ENCODE peak calls at places on chromosomes 16 and 17, in eight cellular contexts. J is HepG2, W is suprapubic skin, V is A549, I is stomach, H is tibial nerve, Y is K562, C is ovary. T is an unnamed sample.
A peak's percentile ranks its signal among the peaks of the same experiment; 100 is the strongest.

GRCh38 chr16:75383141-75383540 is 50.2 kb downstream of the CFDP1 start:
- DNase-seq in J (no peak), W (no peak), V (no peak), Y (no peak), C (no peak), H (no peak), I (no peak), T (no peak)

GRCh38 chr16:21194771-21195301 is 16.5 kb downstream of the ZP2 start:
- DNase-seq in Y (no peak), J (no peak), V (no peak), I (no peak), C (no peak), W (no peak), H (no peak), T (no peak)

GRCh38 chr17:74442291-74442669 is 10.4 kb downstream of the GPRC5C start:
- DNase-seq in V (no peak), J (no peak), I (no peak), C (no peak), Y (no peak), H (no peak), W (no peak), T (no peak)

GRCh38 chr17:7215136-7215638 is 4.4 kb downstream of the DLG4 start:
- DNase-seq in V (no peak), I (peak; percentile 91), H (no peak), J (peak; percentile 39), W (no peak), Y (no peak), C (no peak), T (peak; percentile 99)

GRCh38 chr17:77645441-77646430 is 312.8 kb upstream of the TNRC6C start:
- DNase-seq in V (no peak), J (no peak), I (no peak), Y (no peak), W (no peak), H (no peak), C (no peak), T (no peak)

GRCh38 chr16:77943770-77944169 is 78.6 kb upstream of the CLEC3A start:
- DNase-seq in Y (no peak), W (no peak), H (no peak), C (no peak), J (no peak), I (no peak), V (no peak), T (no peak)

GRCh38 chr17:75457047-75457654 is 716 bp downstream of the TMEM94 start:
- DNase-seq in H (no peak), I (peak; percentile 27), C (peak; percentile 65), V (peak; percentile 36), Y (no peak), J (no peak), W (no peak), T (no peak)

GRCh38 chr16:30980434-30980833 is 4.6 kb upstream of the HSD3B7 start:
- DNase-seq in I (no peak), Y (no peak), V (no peak), J (no peak), H (no peak), W (peak; percentile 64), C (no peak), T (no peak)

GRCh38 chr16:11681526-11681925 is 13.3 kb downstream of the SNN start:
- DNase-seq in Y (no peak), J (no peak), V (no peak), C (no peak), W (peak; percentile 50), H (no peak), I (no peak), T (no peak)

GRCh38 chr17:45029758-45030423 is 21.5 kb downstream of the DCAKD start:
- DNase-seq in H (no peak), W (no peak), C (no peak), I (no peak), Y (no peak), V (no peak), J (peak; percentile 36), T (no peak)

GRCh38 chr16:85460983-85461813 is 151.9 kb upstream of the GSE1 start:
- DNase-seq in I (no peak), Y (no peak), J (peak; percentile 39), C (peak; percentile 83), V (peak; percentile 43), W (no peak), H (no peak), T (no peak)

GRCh38 chr16:47886631-47887415 is 269.0 kb downstream of the ABCC12 start:
- DNase-seq in H (no peak), Y (no peak), C (no peak), J (no peak), I (no peak), W (no peak), V (no peak), T (peak; percentile 80)

GRCh38 chr17:21677911-21678310 is 14.4 kb upstream of the KCNJ18 start:
- DNase-seq in J (no peak), H (no peak), Y (no peak), I (no peak), W (peak; percentile 56), V (no peak), C (no peak), T (no peak)

GRCh38 chr17:8153550-8153956 is 1.3 kb upstream of the PER1 start:
- DNase-seq in V (peak; percentile 98), J (peak; percentile 97), I (peak; percentile 73), W (peak; percentile 94), H (peak; percentile 76), Y (peak; percentile 46), C (peak; percentile 76), T (peak; percentile 96)

GRCh38 chr16:64392456-64392855 is 729.4 kb downstream of the CDH11 start:
- DNase-seq in I (no peak), C (no peak), W (no peak), V (no peak), Y (no peak), J (no peak), H (no peak), T (no peak)

GRCh38 chr16:87487361-87487924 is 5.4 kb downstream of the ZCCHC14 start:
- DNase-seq in C (no peak), I (peak; percentile 79), W (peak; percentile 78), V (no peak), H (peak; percentile 41), J (peak; percentile 97), Y (peak; percentile 37), T (no peak)

GRCh38 chr17:50257574-50258224 is 16.6 kb upstream of the TMEM92 start:
- DNase-seq in Y (peak; percentile 7), I (no peak), J (no peak), C (no peak), V (no peak), W (no peak), H (no peak), T (no peak)

GRCh38 chr17:2103456-2103855 is 48.6 kb downstream of the HIC1 start:
- DNase-seq in W (peak; percentile 18), V (no peak), H (no peak), C (no peak), Y (no peak), I (no peak), J (no peak), T (no peak)

GRCh38 chr17:36948717-36949460 is at the start of gene AATF:
- DNase-seq in I (peak; percentile 98), H (peak; percentile 92), J (peak; percentile 90), W (peak; percentile 98), V (peak; percentile 98), C (peak; percentile 97), Y (peak; percentile 98), T (peak; percentile 99)

GRCh38 chr17:57441270-57441600 is 184.9 kb downstream of the MSI2 start:
- DNase-seq in V (no peak), C (no peak), J (no peak), Y (no peak), I (no peak), H (no peak), W (no peak), T (no peak)

GRCh38 chr17:57442914-57443571 is 186.7 kb downstream of the MSI2 start:
- DNase-seq in C (peak; percentile 55), J (no peak), Y (no peak), H (no peak), W (no peak), V (peak; percentile 40), I (peak; percentile 36), T (no peak)

GRCh38 chr17:57438031-57438731 is 181.9 kb downstream of the MSI2 start:
- DNase-seq in V (no peak), C (no peak), I (no peak), W (no peak), J (no peak), Y (no peak), H (no peak), T (no peak)

GRCh38 chr17:57442401-57442823 is 186.1 kb downstream of the MSI2 start:
- DNase-seq in W (no peak), Y (no peak), V (no peak), C (peak; percentile 51), J (no peak), H (no peak), I (no peak), T (no peak)

GRCh38 chr17:57440522-57441269 is 184.4 kb downstream of the MSI2 start:
- DNase-seq in J (peak; percentile 91), Y (peak; percentile 76), W (peak; percentile 68), V (peak; percentile 77), I (peak; percentile 60), C (peak; percentile 85), H (peak; percentile 34), T (no peak)
- TF ChIP-seq CTCF in J (peak; percentile 88), Y (peak; percentile 72), W (peak; percentile 37), V (peak; percentile 47), I (no peak), C (peak; percentile 86), H (peak; percentile 58), T (peak; percentile 22)

GRCh38 chr16:81040837-81041236 is 5.2 kb downstream of the ATMIN start:
- DNase-seq in I (no peak), C (no peak), J (no peak), V (no peak), Y (no peak), W (no peak), H (no peak), T (no peak)
- TF ChIP-seq EP300 in I (no peak), C (no peak), J (no peak), V (no peak), Y (no peak), W (no peak), H (no peak), T (no peak)

GRCh38 chr17:35088647-35088910 is 25.1 kb upstream of the RFFL start:
- DNase-seq in C (no peak), V (peak; percentile 64), Y (no peak), I (peak; percentile 44), W (no peak), H (no peak), J (no peak), T (no peak)

GRCh38 chr17:35086931-35087573 is 23.5 kb upstream of the RFFL start:
- DNase-seq in Y (no peak), C (no peak), J (peak; percentile 69), I (no peak), V (peak; percentile 75), W (no peak), H (no peak), T (no peak)

GRCh38 chr17:35086164-35086563 is 22.7 kb upstream of the RFFL start:
- DNase-seq in C (no peak), V (no peak), J (no peak), H (no peak), W (no peak), I (no peak), Y (no peak), T (no peak)

GRCh38 chr17:35088911-35089845 is 25.7 kb upstream of the RFFL start:
- DNase-seq in W (peak; percentile 89), I (peak; percentile 94), V (peak; percentile 86), Y (peak; percentile 93), C (peak; percentile 92), J (peak; percentile 64), H (peak; percentile 83), T (peak; percentile 94)

GRCh38 chr17:35087731-35088646 is 24.5 kb upstream of the RFFL start:
- DNase-seq in I (peak; percentile 58), C (peak; percentile 48), W (peak; percentile 76), Y (peak; percentile 44), J (peak; percentile 49), V (peak; percentile 75), H (no peak), T (no peak)
- TF ChIP-seq POLR2A in I (no peak), C (no peak), W (no peak), Y (no peak), J (no peak), V (peak; percentile 21), H (no peak), T (no peak)

GRCh38 chr17:32123782-32124181 is 18.5 kb upstream of the RHOT1 start:
- DNase-seq in J (no peak), H (no peak), Y (no peak), W (no peak), C (no peak), V (peak; percentile 31), I (no peak), T (no peak)
- TF ChIP-seq CTCF in J (no peak), H (no peak), Y (no peak), W (no peak), C (no peak), V (no peak), I (no peak), T (no peak)